ENCODE peak calls at places on chromosomes 4 and X, in seven cellular contexts. N is NCI-H748 treated with DMSO at 0.1 percent for 48 hours; Y is HL-60; P is HS-5; M is left kidney; K is activated naive CD4-positive, alpha-beta T cell; E is aorta. I is an unnamed sample.

GRCh38 chr4:88933414-88933813 is 123.6 kb downstream of the FAM13A start:
- DNase-seq in N (no peak), Y (no peak), P (no peak), M (no peak), K (no peak), E (no peak), I (no peak)

GRCh38 chrX:9586992-9587392 is 122.1 kb downstream of the TBL1X start:
- DNase-seq in N (peak; percentile 36), Y (no peak), P (no peak), M (no peak), K (no peak), E (no peak), I (no peak)

GRCh38 chr4:11782859-11783258 is 354.2 kb upstream of the HS3ST1 start:
- DNase-seq in N (no peak), Y (no peak), P (no peak), M (no peak), K (no peak), E (no peak), I (no peak)

GRCh38 chrX:8504451-8504850 is 39.8 kb downstream of the VCX3B start:
- DNase-seq in N (no peak), Y (no peak), P (no peak), M (no peak), K (no peak), E (no peak), I (no peak)

GRCh38 chr4:147732516-147733193 is 767 bp downstream of the ARHGAP10 start:
- DNase-seq in N (no peak), Y (peak; percentile 24), P (no peak), M (peak; percentile 92), K (no peak), E (peak; percentile 60), I (no peak)

GRCh38 chr4:121457278-121457875 is 76.6 kb upstream of the QRFPR start:
- DNase-seq in N (no peak), Y (no peak), P (no peak), M (no peak), K (no peak), E (no peak), I (no peak)

GRCh38 chrX:119784747-119785446 is 6.5 kb downstream of the RPL39 start:
- DNase-seq in N (no peak), Y (peak; percentile 72), P (no peak), M (peak; percentile 5), K (peak; percentile 1), E (no peak), I (peak; percentile 68)

GRCh38 chr4:2063557-2064275 is 4.6 kb downstream of the NAT8L start:
- DNase-seq in N (no peak), Y (no peak), P (no peak), M (no peak), K (no peak), E (peak; percentile 32), I (no peak)

GRCh38 chr4:95499176-95499760 is 49.5 kb downstream of the UNC5C start:
- DNase-seq in N (no peak), Y (no peak), P (no peak), M (peak; percentile 93), K (no peak), E (no peak), I (no peak)

GRCh38 chrX:3029084-3029483 is 12.2 kb upstream of the ARSF start:
- DNase-seq in N (no peak), Y (no peak), P (no peak), M (no peak), K (no peak), E (no peak), I (peak; percentile 2)

GRCh38 chr4:70559216-70559830 is 32.7 kb upstream of the AMBN start:
- DNase-seq in N (no peak), Y (peak; percentile 30), P (no peak), M (peak; percentile 78), K (no peak), E (no peak), I (peak; percentile 51)

GRCh38 chr4:114225462-114225861 is 246.0 kb upstream of the ARSJ start:
- DNase-seq in N (no peak), Y (no peak), P (no peak), M (peak; percentile 27), K (no peak), E (no peak), I (no peak)

GRCh38 chr4:68271851-68272756 is 26.6 kb upstream of the TMPRSS11B start:
- DNase-seq in N (peak; percentile 22), Y (no peak), P (peak; percentile 40), M (peak; percentile 79), K (no peak), E (no peak), I (peak; percentile 41)

GRCh38 chrX:110159235-110159634 is 156.3 kb downstream of the TMEM164 start:
- DNase-seq in N (no peak), Y (peak; percentile 13), P (no peak), M (no peak), K (no peak), E (no peak), I (no peak)

GRCh38 chr4:6885953-6886557 is 23.6 kb upstream of the TBC1D14 start:
- DNase-seq in N (peak; percentile 14), Y (peak; percentile 96), P (no peak), M (peak; percentile 62), K (no peak), E (peak; percentile 85), I (peak; percentile 98)

GRCh38 chr4:675980-676870 is 1.9 kb downstream of the MYL5 start:
- DNase-seq in N (no peak), Y (no peak), P (no peak), M (peak; percentile 67), K (no peak), E (peak; percentile 49), I (peak; percentile 66)

GRCh38 chr4:26789208-26789607 is 71.4 kb upstream of the STIM2 start:
- DNase-seq in N (no peak), Y (no peak), P (no peak), M (no peak), K (no peak), E (no peak), I (peak; percentile 45)

GRCh38 chrX:30955687-30956086 is 66.6 kb upstream of the TAB3 start:
- DNase-seq in N (no peak), Y (no peak), P (no peak), M (no peak), K (no peak), E (no peak), I (no peak)

GRCh38 chr4:48801739-48802138 is 21.7 kb upstream of the FRYL start:
- DNase-seq in N (no peak), Y (no peak), P (no peak), M (peak; percentile 53), K (no peak), E (no peak), I (no peak)

GRCh38 chr4:16779028-16779675 is 119.3 kb downstream of the LDB2 start:
- DNase-seq in N (no peak), Y (no peak), P (no peak), M (no peak), K (no peak), E (no peak), I (no peak)

GRCh38 chr4:48653217-48654014 is 126.7 kb downstream of the FRYL start:
- DNase-seq in N (no peak), Y (peak; percentile 10), P (no peak), M (peak; percentile 55), K (no peak), E (peak; percentile 71), I (peak; percentile 31)

I was measured in NB4.